ENCODE peak calls at places on chromosome 5, in four cellular contexts. B is glutamatergic neuron, P is SW480, Q is NCI-H748 treated with DMSO at 0.1 percent for 48 hours. S is an unnamed sample.

GRCh38 chr5:5932824-5933223 is 445.5 kb downstream of the MED10 start:
- DNase-seq in P (no peak), Q (no peak), B (no peak), S (no peak)

GRCh38 chr5:168072665-168073064 is 218.8 kb upstream of the WWC1 start:
- DNase-seq in B (no peak), P (no peak), Q (peak; percentile 85), S (no peak)

GRCh38 chr5:157047898-157048297 is 11.0 kb downstream of the HAVCR1 start:
- DNase-seq in B (no peak), Q (no peak), P (no peak), S (no peak)

GRCh38 chr5:71887680-71888079 is 168.6 kb downstream of the CARTPT start:
- DNase-seq in P (peak; percentile 70), B (no peak), Q (no peak), S (no peak)

GRCh38 chr5:10920400-10920799 is 159.4 kb upstream of the DAP start:
- DNase-seq in P (no peak), Q (no peak), B (no peak), S (no peak)

GRCh38 chr5:41793156-41793770 is 77.0 kb downstream of the OXCT1 start:
- DNase-seq in P (no peak), Q (peak; percentile 98), B (no peak), S (no peak)

GRCh38 chr5:139745121-139745799 is 50.3 kb upstream of the PSD2 start:
- DNase-seq in B (peak; percentile 61), P (peak; percentile 66), Q (no peak), S (peak; percentile 65)

GRCh38 chr5:32475338-32476097 is 31.0 kb upstream of the ZFR start:
- DNase-seq in B (peak; percentile 70), P (no peak), Q (peak; percentile 36), S (no peak)

GRCh38 chr5:154209591-154210081 is 19.1 kb downstream of the GALNT10 start:
- DNase-seq in B (no peak), Q (no peak), P (no peak), S (no peak)

GRCh38 chr5:126464959-126465358 is 41.8 kb downstream of the GRAMD2B start:
- DNase-seq in B (no peak), P (no peak), Q (peak; percentile 71), S (no peak)

GRCh38 chr5:54470677-54471076 is 15.2 kb downstream of the HSPB3 start:
- DNase-seq in P (no peak), Q (no peak), B (no peak), S (no peak)